ENCODE peak calls at places on chromosomes 1 and 21, in nine cellular contexts. One of them, this sample, is unnamed.
A peak's percentile ranks its signal among the peaks of the same experiment; 100 is the strongest.

GRCh38 chr1:228457396-228458176 is 29.6 kb upstream of the RNF187 start:
- DNase-seq in AG08395: peak; percentile 96
- DNase-seq in NCI-H1105: peak; percentile 89
- DNase-seq in mesothelial cell of epicardium: peak; percentile 78
- DNase-seq in nucleus accumbens: peak; percentile 67
- DNase-seq in endodermal cell: peak; percentile 96
- DNase-seq in endothelial cell of umbilical vein: peak; percentile 99
- DNase-seq in activated gamma-delta T cell treated with Interleukin-2 at 50 U/mL for 16 hours: peak; percentile 76
- DNase-seq in stimulated activated effector memory CD8-positive, alpha-beta T cell treated with anti-CD3 and anti-CD28 coated beads, Interleukin-12 subunit alpha, Interleukin-12 subunit beta, amount 100 ng/mL, for 72 hours: peak; percentile 97
- DNase-seq in this sample: peak; percentile 96

GRCh38 chr1:27656157-27656893 is 15.7 kb downstream of the IFI6 start:
- DNase-seq in AG08395: peak; percentile 88
- DNase-seq in NCI-H1105: no peak
- DNase-seq in mesothelial cell of epicardium: no peak
- DNase-seq in nucleus accumbens: no peak
- DNase-seq in endodermal cell: peak; percentile 93
- DNase-seq in endothelial cell of umbilical vein: no peak
- DNase-seq in activated gamma-delta T cell treated with Interleukin-2 at 50 U/mL for 16 hours: no peak
- DNase-seq in stimulated activated effector memory CD8-positive, alpha-beta T cell treated with anti-CD3 and anti-CD28 coated beads, Interleukin-12 subunit alpha, Interleukin-12 subunit beta, amount 100 ng/mL, for 72 hours: no peak
- DNase-seq in this sample: peak; percentile 76

GRCh38 chr1:242081446-242081845 is 82.5 kb upstream of the MAP1LC3C start:
- DNase-seq in AG08395: peak; percentile 39
- DNase-seq in NCI-H1105: no peak
- DNase-seq in mesothelial cell of epicardium: no peak
- DNase-seq in nucleus accumbens: no peak
- DNase-seq in endodermal cell: no peak
- DNase-seq in endothelial cell of umbilical vein: no peak
- DNase-seq in activated gamma-delta T cell treated with Interleukin-2 at 50 U/mL for 16 hours: no peak
- DNase-seq in stimulated activated effector memory CD8-positive, alpha-beta T cell treated with anti-CD3 and anti-CD28 coated beads, Interleukin-12 subunit alpha, Interleukin-12 subunit beta, amount 100 ng/mL, for 72 hours: no peak
- DNase-seq in this sample: no peak

GRCh38 chr1:9292361-9293240 is at the start of gene SPSB1:
- DNase-seq in AG08395: peak; percentile 65
- DNase-seq in NCI-H1105: peak; percentile 55
- DNase-seq in mesothelial cell of epicardium: peak; percentile 51
- DNase-seq in nucleus accumbens: no peak
- DNase-seq in endodermal cell: peak; percentile 91
- DNase-seq in endothelial cell of umbilical vein: peak; percentile 79
- DNase-seq in activated gamma-delta T cell treated with Interleukin-2 at 50 U/mL for 16 hours: peak; percentile 54
- DNase-seq in stimulated activated effector memory CD8-positive, alpha-beta T cell treated with anti-CD3 and anti-CD28 coated beads, Interleukin-12 subunit alpha, Interleukin-12 subunit beta, amount 100 ng/mL, for 72 hours: peak; percentile 67
- DNase-seq in this sample: peak; percentile 60

GRCh38 chr1:98049370-98050115 is 128.7 kb upstream of the DPYD start:
- DNase-seq in AG08395: peak; percentile 26
- DNase-seq in NCI-H1105: no peak
- DNase-seq in mesothelial cell of epicardium: no peak
- DNase-seq in nucleus accumbens: no peak
- DNase-seq in endodermal cell: peak; percentile 70
- DNase-seq in endothelial cell of umbilical vein: peak; percentile 30
- DNase-seq in activated gamma-delta T cell treated with Interleukin-2 at 50 U/mL for 16 hours: no peak
- DNase-seq in stimulated activated effector memory CD8-positive, alpha-beta T cell treated with anti-CD3 and anti-CD28 coated beads, Interleukin-12 subunit alpha, Interleukin-12 subunit beta, amount 100 ng/mL, for 72 hours: no peak
- DNase-seq in this sample: no peak

GRCh38 chr1:172897738-172898137 is 153.0 kb downstream of the TNFSF18 start:
- DNase-seq in AG08395: no peak
- DNase-seq in NCI-H1105: no peak
- DNase-seq in mesothelial cell of epicardium: no peak
- DNase-seq in nucleus accumbens: no peak
- DNase-seq in endodermal cell: no peak
- DNase-seq in endothelial cell of umbilical vein: peak; percentile 76
- DNase-seq in activated gamma-delta T cell treated with Interleukin-2 at 50 U/mL for 16 hours: no peak
- DNase-seq in stimulated activated effector memory CD8-positive, alpha-beta T cell treated with anti-CD3 and anti-CD28 coated beads, Interleukin-12 subunit alpha, Interleukin-12 subunit beta, amount 100 ng/mL, for 72 hours: no peak
- DNase-seq in this sample: no peak

GRCh38 chr1:114828251-114828650 is 26.4 kb upstream of the SYCP1 start:
- DNase-seq in AG08395: peak; percentile 6
- DNase-seq in NCI-H1105: no peak
- DNase-seq in mesothelial cell of epicardium: no peak
- DNase-seq in nucleus accumbens: no peak
- DNase-seq in endodermal cell: no peak
- DNase-seq in endothelial cell of umbilical vein: no peak
- DNase-seq in activated gamma-delta T cell treated with Interleukin-2 at 50 U/mL for 16 hours: no peak
- DNase-seq in stimulated activated effector memory CD8-positive, alpha-beta T cell treated with anti-CD3 and anti-CD28 coated beads, Interleukin-12 subunit alpha, Interleukin-12 subunit beta, amount 100 ng/mL, for 72 hours: no peak
- DNase-seq in this sample: no peak

GRCh38 chr1:116942344-116942743 is 32.6 kb downstream of the PTGFRN start:
- DNase-seq in AG08395: no peak
- DNase-seq in NCI-H1105: no peak
- DNase-seq in mesothelial cell of epicardium: no peak
- DNase-seq in nucleus accumbens: no peak
- DNase-seq in endodermal cell: no peak
- DNase-seq in endothelial cell of umbilical vein: no peak
- DNase-seq in activated gamma-delta T cell treated with Interleukin-2 at 50 U/mL for 16 hours: no peak
- DNase-seq in stimulated activated effector memory CD8-positive, alpha-beta T cell treated with anti-CD3 and anti-CD28 coated beads, Interleukin-12 subunit alpha, Interleukin-12 subunit beta, amount 100 ng/mL, for 72 hours: no peak
- DNase-seq in this sample: no peak

GRCh38 chr21:35252831-35253230 is 203.7 kb upstream of the RUNX1 start:
- DNase-seq in AG08395: peak; percentile 57
- DNase-seq in NCI-H1105: no peak
- DNase-seq in mesothelial cell of epicardium: no peak
- DNase-seq in nucleus accumbens: no peak
- DNase-seq in endodermal cell: no peak
- DNase-seq in endothelial cell of umbilical vein: no peak
- DNase-seq in activated gamma-delta T cell treated with Interleukin-2 at 50 U/mL for 16 hours: no peak
- DNase-seq in stimulated activated effector memory CD8-positive, alpha-beta T cell treated with anti-CD3 and anti-CD28 coated beads, Interleukin-12 subunit alpha, Interleukin-12 subunit beta, amount 100 ng/mL, for 72 hours: no peak
- DNase-seq in this sample: peak; percentile 39

GRCh38 chr1:210231846-210232523 is 611 bp upstream of the SERTAD4 start:
- DNase-seq in AG08395: peak; percentile 19
- DNase-seq in NCI-H1105: peak; percentile 16
- DNase-seq in mesothelial cell of epicardium: no peak
- DNase-seq in nucleus accumbens: no peak
- DNase-seq in endodermal cell: no peak
- DNase-seq in endothelial cell of umbilical vein: no peak
- DNase-seq in activated gamma-delta T cell treated with Interleukin-2 at 50 U/mL for 16 hours: no peak
- DNase-seq in stimulated activated effector memory CD8-positive, alpha-beta T cell treated with anti-CD3 and anti-CD28 coated beads, Interleukin-12 subunit alpha, Interleukin-12 subunit beta, amount 100 ng/mL, for 72 hours: no peak
- DNase-seq in this sample: no peak

GRCh38 chr1:23481904-23482303 is 2.1 kb downstream of the ASAP3 start:
- DNase-seq in AG08395: no peak
- DNase-seq in NCI-H1105: no peak
- DNase-seq in mesothelial cell of epicardium: no peak
- DNase-seq in nucleus accumbens: no peak
- DNase-seq in endodermal cell: no peak
- DNase-seq in endothelial cell of umbilical vein: no peak
- DNase-seq in activated gamma-delta T cell treated with Interleukin-2 at 50 U/mL for 16 hours: no peak
- DNase-seq in stimulated activated effector memory CD8-positive, alpha-beta T cell treated with anti-CD3 and anti-CD28 coated beads, Interleukin-12 subunit alpha, Interleukin-12 subunit beta, amount 100 ng/mL, for 72 hours: no peak
- DNase-seq in this sample: no peak

GRCh38 chr1:53121319-53122172 is 20.9 kb downstream of the SLC1A7 start:
- DNase-seq in AG08395: no peak
- DNase-seq in NCI-H1105: peak; percentile 26
- DNase-seq in mesothelial cell of epicardium: no peak
- DNase-seq in nucleus accumbens: no peak
- DNase-seq in endodermal cell: peak; percentile 57
- DNase-seq in endothelial cell of umbilical vein: no peak
- DNase-seq in activated gamma-delta T cell treated with Interleukin-2 at 50 U/mL for 16 hours: peak; percentile 8
- DNase-seq in stimulated activated effector memory CD8-positive, alpha-beta T cell treated with anti-CD3 and anti-CD28 coated beads, Interleukin-12 subunit alpha, Interleukin-12 subunit beta, amount 100 ng/mL, for 72 hours: no peak
- DNase-seq in this sample: no peak

GRCh38 chr1:62906428-62906886 is 122.5 kb downstream of the ATG4C start:
- DNase-seq in AG08395: peak; percentile 8
- DNase-seq in NCI-H1105: no peak
- DNase-seq in mesothelial cell of epicardium: no peak
- DNase-seq in nucleus accumbens: no peak
- DNase-seq in endodermal cell: peak; percentile 72
- DNase-seq in endothelial cell of umbilical vein: peak; percentile 5
- DNase-seq in activated gamma-delta T cell treated with Interleukin-2 at 50 U/mL for 16 hours: no peak
- DNase-seq in stimulated activated effector memory CD8-positive, alpha-beta T cell treated with anti-CD3 and anti-CD28 coated beads, Interleukin-12 subunit alpha, Interleukin-12 subunit beta, amount 100 ng/mL, for 72 hours: no peak
- DNase-seq in this sample: no peak

GRCh38 chr1:200302893-200303250 is 107.0 kb downstream of the ZNF281 start:
- DNase-seq in AG08395: no peak
- DNase-seq in NCI-H1105: no peak
- DNase-seq in mesothelial cell of epicardium: no peak
- DNase-seq in nucleus accumbens: no peak
- DNase-seq in endodermal cell: peak; percentile 69
- DNase-seq in endothelial cell of umbilical vein: peak; percentile 40
- DNase-seq in activated gamma-delta T cell treated with Interleukin-2 at 50 U/mL for 16 hours: no peak
- DNase-seq in stimulated activated effector memory CD8-positive, alpha-beta T cell treated with anti-CD3 and anti-CD28 coated beads, Interleukin-12 subunit alpha, Interleukin-12 subunit beta, amount 100 ng/mL, for 72 hours: no peak
- DNase-seq in this sample: no peak

GRCh38 chr1:175287849-175288248 is 95.3 kb upstream of the KIAA0040 start:
- DNase-seq in AG08395: no peak
- DNase-seq in NCI-H1105: no peak
- DNase-seq in mesothelial cell of epicardium: no peak
- DNase-seq in nucleus accumbens: no peak
- DNase-seq in endodermal cell: no peak
- DNase-seq in endothelial cell of umbilical vein: no peak
- DNase-seq in activated gamma-delta T cell treated with Interleukin-2 at 50 U/mL for 16 hours: no peak
- DNase-seq in stimulated activated effector memory CD8-positive, alpha-beta T cell treated with anti-CD3 and anti-CD28 coated beads, Interleukin-12 subunit alpha, Interleukin-12 subunit beta, amount 100 ng/mL, for 72 hours: no peak
- DNase-seq in this sample: no peak

This sample was measured in GM04504.